ENCODE peak calls at places on chromosome 9, in five cellular contexts. M is HFFc6, Z is heart left ventricle, R is lower lobe of right lung, I is stomach. X is an unnamed sample.
A peak's percentile ranks its signal among the peaks of the same experiment; 100 is the strongest.

GRCh38 chr9:115395511-115396021 is 277.6 kb upstream of the TNC start:
- DNase-seq in M (no peak), Z (no peak), R (no peak), I (no peak), X (peak; percentile 7)

GRCh38 chr9:135199489-135199888 is 112.0 kb downstream of the OLFM1 start:
- DNase-seq in M (no peak), Z (no peak), R (no peak), I (no peak), X (no peak)

GRCh38 chr9:71725590-71726338 is 42.5 kb downstream of the CEMIP2 start:
- DNase-seq in M (peak; percentile 83), Z (no peak), R (no peak), I (no peak), X (no peak)

GRCh38 chr9:77585335-77585786 is 62.8 kb downstream of the GNA14 start:
- DNase-seq in M (no peak), Z (no peak), R (no peak), I (no peak), X (no peak)

GRCh38 chr9:86720893-86721698 is 226.2 kb downstream of the GAS1 start:
- DNase-seq in M (no peak), Z (no peak), R (no peak), I (no peak), X (no peak)

GRCh38 chr9:108272350-108272899 is 583.4 kb downstream of the ACTL7B start:
- DNase-seq in M (no peak), Z (peak; percentile 49), R (peak; percentile 53), I (peak; percentile 62), X (no peak)

GRCh38 chr9:116007824-116008223 is 145.8 kb upstream of the PAPPA start:
- DNase-seq in M (no peak), Z (no peak), R (no peak), I (no peak), X (no peak)

GRCh38 chr9:85212887-85213286 is 528.9 kb downstream of the AGTPBP1 start:
- DNase-seq in M (peak; percentile 28), Z (no peak), R (no peak), I (no peak), X (peak; percentile 34)

GRCh38 chr9:36855443-36856315 is 178.4 kb downstream of the PAX5 start:
- DNase-seq in M (no peak), Z (no peak), R (no peak), I (no peak), X (no peak)

GRCh38 chr9:136327313-136327971 is at the start of gene GPSM1:
- DNase-seq in M (peak; percentile 24), Z (peak; percentile 71), R (no peak), I (no peak), X (no peak)

GRCh38 chr9:127942152-127943010 is 4.7 kb upstream of the DPM2 start:
- DNase-seq in M (peak; percentile 45), Z (peak; percentile 75), R (peak; percentile 86), I (peak; percentile 73), X (no peak)

GRCh38 chr9:92682269-92682668 is 12.3 kb upstream of the IPPK start:
- DNase-seq in M (no peak), Z (no peak), R (no peak), I (no peak), X (no peak)

GRCh38 chr9:124251605-124252366 is 6.0 kb upstream of the NEK6 start:
- DNase-seq in M (peak; percentile 75), Z (no peak), R (peak; percentile 14), I (no peak), X (no peak)

GRCh38 chr9:89428901-89429890 is 68.7 kb downstream of the SEMA4D start:
- DNase-seq in M (no peak), Z (no peak), R (no peak), I (no peak), X (no peak)

GRCh38 chr9:28774433-28775029 is 1201.2 kb upstream of the C9orf72 start:
- DNase-seq in M (no peak), Z (no peak), R (no peak), I (no peak), X (no peak)

GRCh38 chr9:11241779-11242178 is 629.0 kb upstream of the PTPRD start:
- DNase-seq in M (no peak), Z (no peak), R (no peak), I (no peak), X (no peak)

GRCh38 chr9:2343756-2344155 is 277.8 kb upstream of the VLDLR start:
- DNase-seq in M (no peak), Z (no peak), R (no peak), I (no peak), X (no peak)

GRCh38 chr9:81389569-81389993 is 299.8 kb downstream of the TLE1 start:
- DNase-seq in M (peak; percentile 97), Z (peak; percentile 58), R (no peak), I (no peak), X (peak; percentile 82)

GRCh38 chr9:136056546-136057235 is 38.4 kb downstream of the NACC2 start:
- DNase-seq in M (no peak), Z (no peak), R (no peak), I (no peak), X (no peak)

GRCh38 chr9:116383956-116384355 is 230.4 kb downstream of the PAPPA start:
- DNase-seq in M (no peak), Z (no peak), R (no peak), I (no peak), X (no peak)

GRCh38 chr9:127204771-127205470 is 59.7 kb upstream of the GARNL3 start:
- DNase-seq in M (peak; percentile 38), Z (peak; percentile 59), R (no peak), I (no peak), X (no peak)

GRCh38 chr9:137743695-137744094 is 124.9 kb downstream of the EHMT1 start:
- DNase-seq in M (no peak), Z (no peak), R (no peak), I (no peak), X (no peak)

GRCh38 chr9:115018547-115019435 is 88.4 kb upstream of the TNFSF8 start:
- DNase-seq in M (peak; percentile 91), Z (no peak), R (no peak), I (no peak), X (peak; percentile 79)

GRCh38 chr9:105646879-105647594 is 15.2 kb upstream of the TAL2 start:
- DNase-seq in M (no peak), Z (no peak), R (no peak), I (no peak), X (no peak)

GRCh38 chr9:108386859-108387384 is 468.9 kb downstream of the ACTL7B start:
- DNase-seq in M (peak; percentile 59), Z (no peak), R (no peak), I (no peak), X (peak; percentile 73)

GRCh38 chr9:135046156-135047025 is 41.1 kb upstream of the OLFM1 start:
- DNase-seq in M (no peak), Z (no peak), R (peak; percentile 21), I (peak; percentile 16), X (no peak)

GRCh38 chr9:89598926-89599325 is 5.9 kb upstream of the GADD45G start:
- DNase-seq in M (no peak), Z (no peak), R (no peak), I (no peak), X (no peak)

GRCh38 chr9:128421474-128422010 is 885 bp downstream of the CERCAM start:
- DNase-seq in M (no peak), Z (peak; percentile 45), R (no peak), I (no peak), X (no peak)

GRCh38 chr9:80995759-80996158 is 693.6 kb downstream of the TLE1 start:
- DNase-seq in M (peak; percentile 38), Z (no peak), R (no peak), I (no peak), X (no peak)

GRCh38 chr9:95157491-95158151 is 159.9 kb downstream of the FANCC start:
- DNase-seq in M (peak; percentile 82), Z (no peak), R (no peak), I (no peak), X (peak; percentile 80)

GRCh38 chr9:136119259-136120118 is 814 bp upstream of the TMEM250 start:
- DNase-seq in M (peak; percentile 35), Z (peak; percentile 61), R (no peak), I (no peak), X (no peak)

GRCh38 chr9:99626424-99626823 is 195.3 kb upstream of the NR4A3 start:
- DNase-seq in M (no peak), Z (no peak), R (no peak), I (no peak), X (no peak)

GRCh38 chr9:134814598-134815215 is 65.9 kb upstream of the FCN2 start:
- DNase-seq in M (peak; percentile 70), Z (no peak), R (no peak), I (no peak), X (no peak)

GRCh38 chr9:83583151-83584014 is 39.6 kb upstream of the IDNK start:
- DNase-seq in M (peak; percentile 56), Z (peak; percentile 47), R (no peak), I (peak; percentile 54), X (no peak)
- TF ChIP-seq CTCF in M (peak; percentile 92), Z (peak; percentile 76), R (peak; percentile 74), I (peak; percentile 76), X (peak; percentile 79)

GRCh38 chr9:132982508-132982907 is 4.0 kb downstream of the GFI1B start:
- DNase-seq in M (no peak), Z (no peak), R (no peak), I (no peak), X (no peak)
- TF ChIP-seq CTCF in M (no peak), Z (no peak), R (no peak), I (no peak), X (no peak)

GRCh38 chr9:130225071-130225470 is 40.5 kb upstream of the HMCN2 start:
- DNase-seq in M (no peak), Z (no peak), R (no peak), I (no peak), X (no peak)

GRCh38 chr9:130219661-130220081 is 45.9 kb upstream of the HMCN2 start:
- DNase-seq in M (no peak), Z (no peak), R (no peak), I (no peak), X (no peak)

GRCh38 chr9:130222833-130223232 is 42.7 kb upstream of the HMCN2 start:
- DNase-seq in M (no peak), Z (no peak), R (no peak), I (no peak), X (no peak)

GRCh38 chr9:130217838-130218237 is 45.6 kb downstream of the NCS1 start:
- DNase-seq in M (no peak), Z (no peak), R (no peak), I (no peak), X (no peak)

DNA sequence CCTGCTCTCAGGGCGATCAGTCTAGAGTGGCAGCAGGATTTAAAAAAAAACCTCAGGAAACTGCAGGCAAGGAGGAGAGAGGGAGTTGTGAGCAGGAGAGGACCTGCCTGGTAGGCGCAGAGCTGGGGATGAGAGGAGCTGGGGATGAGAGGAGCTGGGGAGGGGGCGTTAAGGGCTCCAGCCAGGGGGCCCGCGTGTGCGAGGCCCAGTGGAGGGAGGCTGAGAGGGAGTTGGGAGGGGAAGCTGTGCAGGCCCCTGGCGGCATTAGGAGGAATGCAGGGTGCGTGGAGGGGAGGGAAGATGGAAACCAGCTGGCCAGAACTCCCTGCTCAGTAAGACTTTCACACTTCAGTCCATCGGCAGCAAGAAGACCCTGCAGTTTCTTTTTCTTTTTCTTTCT is 45.2 kb upstream of the HMCN2 start:
- DNase-seq in M (no peak), Z (no peak), R (no peak), I (no peak), X (no peak)
- TF ChIP-seq CTCF in M (peak; percentile 12), Z (no peak), R (peak; percentile 21), I (no peak), X (peak; percentile 48)

DNA sequence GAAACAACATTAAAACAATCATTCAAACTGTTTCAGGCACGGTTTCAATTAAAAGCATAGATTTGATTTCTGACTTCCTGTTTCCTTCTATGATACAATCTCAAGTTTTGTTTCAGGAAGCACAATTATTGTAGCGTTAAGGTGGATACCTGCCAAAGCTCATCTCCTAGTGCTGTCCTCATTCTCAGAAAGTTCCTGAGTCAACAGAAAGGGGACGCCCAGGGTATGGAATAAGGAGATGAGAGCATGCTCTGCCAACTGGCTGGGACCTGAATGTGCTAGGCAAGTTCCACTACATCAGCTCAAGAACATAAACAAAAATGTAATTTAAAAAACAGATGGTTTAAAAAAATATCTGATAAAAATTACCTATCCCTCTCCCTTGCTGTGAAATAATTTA is 2.1 kb upstream of the TRIM14 start:
- DNase-seq in M (no peak), Z (no peak), R (no peak), I (no peak), X (no peak)
- TF ChIP-seq CTCF in M (no peak), Z (no peak), R (no peak), I (no peak), X (no peak)

X was measured in AG09319.